ENCODE peak calls at places on chromosome 16, in six cellular contexts. One of them, this sample, is unnamed.

GRCh38 chr16:88303890-88304819 is 78.6 kb upstream of the ZNF469 start:
- DNase-seq in AG09309: peak
- DNase-seq in neural crest cell: no peak
- DNase-seq in RWPE1: peak
- DNase-seq in nephron progenitor cell: peak
- DNase-seq in A549: no peak
- DNase-seq in this sample: no peak

GRCh38 chr16:82293671-82294070 is 123.6 kb upstream of the MPHOSPH6 start:
- DNase-seq in AG09309: no peak
- DNase-seq in neural crest cell: no peak
- DNase-seq in RWPE1: no peak
- DNase-seq in nephron progenitor cell: no peak
- DNase-seq in A549: no peak
- DNase-seq in this sample: no peak

GRCh38 chr16:78503501-78504110 is 404.2 kb downstream of the WWOX start:
- DNase-seq in AG09309: no peak
- DNase-seq in neural crest cell: peak
- DNase-seq in RWPE1: peak
- DNase-seq in nephron progenitor cell: peak
- DNase-seq in A549: peak
- DNase-seq in this sample: peak

GRCh38 chr16:57091200-57091989 is 988 bp upstream of the CPNE2 start:
- DNase-seq in AG09309: no peak
- DNase-seq in neural crest cell: peak
- DNase-seq in RWPE1: peak
- DNase-seq in nephron progenitor cell: peak
- DNase-seq in A549: peak
- DNase-seq in this sample: no peak

GRCh38 chr16:73473713-73474112 is 425.8 kb upstream of the ZFHX3 start:
- DNase-seq in AG09309: no peak
- DNase-seq in neural crest cell: no peak
- DNase-seq in RWPE1: no peak
- DNase-seq in nephron progenitor cell: no peak
- DNase-seq in A549: no peak
- DNase-seq in this sample: no peak

GRCh38 chr16:57892041-57892440 is 78.9 kb downstream of the CNGB1 start:
- DNase-seq in AG09309: peak
- DNase-seq in neural crest cell: no peak
- DNase-seq in RWPE1: peak
- DNase-seq in nephron progenitor cell: no peak
- DNase-seq in A549: no peak
- DNase-seq in this sample: no peak

GRCh38 chr16:83200005-83200779 is 573.4 kb downstream of the CDH13 start:
- DNase-seq in AG09309: no peak
- DNase-seq in neural crest cell: no peak
- DNase-seq in RWPE1: peak
- DNase-seq in nephron progenitor cell: no peak
- DNase-seq in A549: peak
- DNase-seq in this sample: no peak

GRCh38 chr16:4935231-4935855 is 1.6 kb downstream of the PPL start:
- DNase-seq in AG09309: peak
- DNase-seq in neural crest cell: no peak
- DNase-seq in RWPE1: peak
- DNase-seq in nephron progenitor cell: no peak
- DNase-seq in A549: no peak
- DNase-seq in this sample: no peak

GRCh38 chr16:70604407-70605283 is 41.7 kb upstream of the IL34 start:
- DNase-seq in AG09309: no peak
- DNase-seq in neural crest cell: no peak
- DNase-seq in RWPE1: no peak
- DNase-seq in nephron progenitor cell: no peak
- DNase-seq in A549: no peak
- DNase-seq in this sample: no peak

GRCh38 chr16:71501562-71501961 is 12.4 kb upstream of the ZNF19 start:
- DNase-seq in AG09309: no peak
- DNase-seq in neural crest cell: no peak
- DNase-seq in RWPE1: no peak
- DNase-seq in nephron progenitor cell: no peak
- DNase-seq in A549: no peak
- DNase-seq in this sample: no peak

GRCh38 chr16:25959216-25959615 is 267.5 kb downstream of the HS3ST4 start:
- DNase-seq in AG09309: no peak
- DNase-seq in neural crest cell: no peak
- DNase-seq in RWPE1: no peak
- DNase-seq in nephron progenitor cell: no peak
- DNase-seq in A549: no peak
- DNase-seq in this sample: no peak

GRCh38 chr16:75593825-75594820 is 27.9 kb downstream of the GABARAPL2 start:
- DNase-seq in AG09309: peak
- DNase-seq in neural crest cell: no peak
- DNase-seq in RWPE1: peak
- DNase-seq in nephron progenitor cell: no peak
- DNase-seq in A549: peak
- DNase-seq in this sample: peak

GRCh38 chr16:57838161-57838560 is 35.9 kb upstream of the KIFC3 start:
- DNase-seq in AG09309: no peak
- DNase-seq in neural crest cell: no peak
- DNase-seq in RWPE1: no peak
- DNase-seq in nephron progenitor cell: no peak
- DNase-seq in A549: no peak
- DNase-seq in this sample: no peak

GRCh38 chr16:71746442-71747046 is 22.0 kb upstream of the PHLPP2 start:
- DNase-seq in AG09309: no peak
- DNase-seq in neural crest cell: no peak
- DNase-seq in RWPE1: peak
- DNase-seq in nephron progenitor cell: no peak
- DNase-seq in A549: peak
- DNase-seq in this sample: no peak

GRCh38 chr16:12300490-12300889 is 324.0 kb downstream of the SNX29 start:
- DNase-seq in AG09309: no peak
- DNase-seq in neural crest cell: no peak
- DNase-seq in RWPE1: no peak
- DNase-seq in nephron progenitor cell: no peak
- DNase-seq in A549: no peak
- DNase-seq in this sample: no peak

GRCh38 chr16:4136229-4136813 is 20.1 kb upstream of the ADCY9 start:
- DNase-seq in AG09309: no peak
- DNase-seq in neural crest cell: no peak
- DNase-seq in RWPE1: peak
- DNase-seq in nephron progenitor cell: no peak
- DNase-seq in A549: peak
- DNase-seq in this sample: no peak

GRCh38 chr16:68973611-68974120 is 130.3 kb downstream of the TANGO6 start:
- DNase-seq in AG09309: no peak
- DNase-seq in neural crest cell: no peak
- DNase-seq in RWPE1: no peak
- DNase-seq in nephron progenitor cell: no peak
- DNase-seq in A549: no peak
- DNase-seq in this sample: no peak

GRCh38 chr16:46673320-46674013 is 15.5 kb downstream of the VPS35 start:
- DNase-seq in AG09309: no peak
- DNase-seq in neural crest cell: peak
- DNase-seq in RWPE1: peak
- DNase-seq in nephron progenitor cell: peak
- DNase-seq in A549: peak
- DNase-seq in this sample: peak

DNA sequence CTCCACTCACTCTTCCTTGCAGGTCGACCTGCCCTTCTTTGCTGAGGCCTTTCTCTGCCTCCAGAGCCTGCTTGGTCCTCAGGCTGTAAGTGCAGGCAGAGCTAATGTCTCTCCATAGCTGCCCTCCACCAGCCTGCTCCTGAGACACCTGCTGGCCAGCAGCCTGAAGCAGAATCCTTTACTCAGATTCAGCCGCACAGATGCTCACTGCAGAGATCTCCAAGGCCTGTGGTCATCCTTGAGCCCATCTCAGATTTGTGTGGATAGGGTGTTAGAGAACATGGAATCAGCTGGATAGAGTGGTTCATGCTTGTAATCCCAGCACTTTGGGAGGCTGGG is 11.5 kb downstream of the DEXI start:
- DNase-seq in AG09309: no peak
- DNase-seq in neural crest cell: no peak
- DNase-seq in RWPE1: no peak
- DNase-seq in nephron progenitor cell: no peak
- DNase-seq in A549: no peak
- DNase-seq in this sample: no peak
- TF ChIP-seq CTCF in AG09309: no peak
- TF ChIP-seq CTCF in neural crest cell: no peak
- TF ChIP-seq CTCF in RWPE1: no peak
- TF ChIP-seq CTCF in nephron progenitor cell: no peak
- TF ChIP-seq CTCF in A549: no peak
- TF ChIP-seq CTCF in this sample: no peak

GRCh38 chr16:17304814-17305169 is 166.0 kb downstream of the XYLT1 start:
- DNase-seq in AG09309: no peak
- DNase-seq in neural crest cell: no peak
- DNase-seq in RWPE1: no peak
- DNase-seq in nephron progenitor cell: no peak
- DNase-seq in A549: no peak
- DNase-seq in this sample: no peak
- TF ChIP-seq CTCF in AG09309: peak
- TF ChIP-seq CTCF in neural crest cell: no peak
- TF ChIP-seq CTCF in RWPE1: no peak
- TF ChIP-seq CTCF in nephron progenitor cell: no peak
- TF ChIP-seq CTCF in A549: no peak
- TF ChIP-seq CTCF in this sample: no peak

GRCh38 chr16:54359555-54359954 is 73.0 kb upstream of the IRX3 start:
- DNase-seq in AG09309: no peak
- DNase-seq in neural crest cell: no peak
- DNase-seq in RWPE1: no peak
- DNase-seq in nephron progenitor cell: no peak
- DNase-seq in A549: no peak
- DNase-seq in this sample: no peak

GRCh38 chr16:54362801-54363200 is 76.2 kb upstream of the IRX3 start:
- DNase-seq in AG09309: no peak
- DNase-seq in neural crest cell: no peak
- DNase-seq in RWPE1: no peak
- DNase-seq in nephron progenitor cell: no peak
- DNase-seq in A549: no peak
- DNase-seq in this sample: no peak

GRCh38 chr16:54363760-54364159 is 77.2 kb upstream of the IRX3 start:
- DNase-seq in AG09309: no peak
- DNase-seq in neural crest cell: no peak
- DNase-seq in RWPE1: no peak
- DNase-seq in nephron progenitor cell: no peak
- DNase-seq in A549: no peak
- DNase-seq in this sample: no peak

GRCh38 chr16:54361246-54361645 is 74.7 kb upstream of the IRX3 start:
- DNase-seq in AG09309: no peak
- DNase-seq in neural crest cell: no peak
- DNase-seq in RWPE1: no peak
- DNase-seq in nephron progenitor cell: no peak
- DNase-seq in A549: no peak
- DNase-seq in this sample: no peak

DNA sequence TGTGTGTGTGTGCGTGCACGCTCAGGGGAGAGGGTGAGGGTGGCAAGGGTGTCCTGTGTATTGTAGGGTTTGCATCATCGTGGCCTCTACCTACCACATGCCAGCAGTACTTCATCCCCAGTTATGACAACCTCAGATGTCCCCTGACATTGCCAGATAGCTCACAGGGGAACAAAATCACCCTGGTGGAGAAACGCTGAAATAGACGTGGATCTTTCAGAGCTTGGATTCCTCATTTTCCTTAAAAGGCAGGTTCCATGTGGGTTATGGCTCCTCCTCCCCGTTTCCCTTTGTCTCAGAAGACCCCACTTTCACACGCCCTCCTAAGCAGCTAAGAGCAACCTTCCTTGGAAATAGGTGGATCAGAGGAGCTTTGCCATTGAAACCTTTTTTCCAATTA is 75.2 kb upstream of the IRX3 start:
- DNase-seq in AG09309: no peak
- DNase-seq in neural crest cell: no peak
- DNase-seq in RWPE1: no peak
- DNase-seq in nephron progenitor cell: no peak
- DNase-seq in A549: peak
- DNase-seq in this sample: no peak
- TF ChIP-seq CTCF in AG09309: peak
- TF ChIP-seq CTCF in neural crest cell: no peak
- TF ChIP-seq CTCF in RWPE1: no peak
- TF ChIP-seq CTCF in nephron progenitor cell: no peak
- TF ChIP-seq CTCF in A549: no peak
- TF ChIP-seq CTCF in this sample: no peak

GRCh38 chr16:29899516-29900101 is at the start of gene SEZ6L2:
- DNase-seq in AG09309: peak
- DNase-seq in neural crest cell: peak
- DNase-seq in RWPE1: peak
- DNase-seq in nephron progenitor cell: peak
- DNase-seq in A549: peak
- DNase-seq in this sample: peak
- TF ChIP-seq CTCF in AG09309: peak
- TF ChIP-seq CTCF in neural crest cell: peak
- TF ChIP-seq CTCF in RWPE1: peak
- TF ChIP-seq CTCF in nephron progenitor cell: no peak
- TF ChIP-seq CTCF in A549: no peak
- TF ChIP-seq CTCF in this sample: peak

DNA sequence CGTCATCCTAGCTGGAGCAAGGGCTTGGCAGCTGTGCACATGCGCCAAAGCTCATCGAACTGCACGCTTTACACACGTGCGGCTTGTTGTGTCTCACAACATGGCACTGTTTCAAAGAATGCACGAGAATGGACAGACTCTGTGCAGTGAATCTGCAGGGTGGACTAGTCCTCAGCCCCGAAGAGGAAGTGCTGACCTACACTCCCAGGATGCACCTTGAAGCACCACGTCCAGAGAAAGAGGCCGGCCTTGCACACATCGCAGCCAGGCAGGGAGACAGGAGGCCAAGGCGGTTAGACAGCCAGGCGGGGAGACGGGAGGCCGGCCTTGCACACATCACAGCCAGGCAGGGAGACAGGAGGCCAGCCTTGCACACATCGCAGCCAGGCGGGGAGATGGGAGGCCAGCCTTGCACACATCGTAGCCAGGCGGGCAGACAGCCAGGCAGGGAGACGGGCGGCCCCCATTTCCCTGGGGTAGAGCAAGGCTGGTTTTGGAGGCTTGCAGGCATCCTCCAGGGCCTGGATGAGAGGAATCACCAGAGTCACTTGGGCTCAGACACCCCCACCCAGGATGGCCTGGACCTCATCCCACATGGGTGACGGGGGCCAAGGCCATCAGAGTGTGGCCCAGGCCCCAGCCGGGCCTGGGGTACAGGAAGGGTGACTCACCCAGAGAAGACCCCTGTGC is 9.0 kb upstream of the CACNA1H start:
- DNase-seq in AG09309: no peak
- DNase-seq in neural crest cell: no peak
- DNase-seq in RWPE1: no peak
- DNase-seq in nephron progenitor cell: no peak
- DNase-seq in A549: no peak
- DNase-seq in this sample: no peak
- TF ChIP-seq CTCF in AG09309: no peak
- TF ChIP-seq CTCF in neural crest cell: no peak
- TF ChIP-seq CTCF in RWPE1: no peak
- TF ChIP-seq CTCF in nephron progenitor cell: no peak
- TF ChIP-seq CTCF in A549: no peak
- TF ChIP-seq CTCF in this sample: no peak

This sample was measured in endothelial cell.